ENCODE peak calls at places on chromosome 10, in ten cellular contexts. One of them, this sample, is unnamed. For H3K36me3, the result is how much of the 10 kb centered on the place peaks cover.

GRCh38 chr10:47112612-47113011 is 187.4 kb upstream of the GDF10 start:
- DNase-seq in Peyer's patch: no peak
- DNase-seq in colonic mucosa: peak
- DNase-seq in psoas muscle: no peak
- DNase-seq in sigmoid colon: no peak
- DNase-seq in spleen: no peak
- DNase-seq in endothelial cell of umbilical vein: no peak
- DNase-seq in Panc1: no peak
- DNase-seq in heart left ventricle: no peak
- DNase-seq in neural progenitor cell: no peak
- DNase-seq in this sample: no peak

GRCh38 chr10:101781984-101782810 is 1.0 kb downstream of the NPM3 start:
- DNase-seq in heart left ventricle: no peak
- DNase-seq in endothelial cell of umbilical vein: no peak
- DNase-seq in Panc1: no peak
- DNase-seq in neural progenitor cell: no peak
- DNase-seq in colonic mucosa: no peak
- DNase-seq in sigmoid colon: peak
- DNase-seq in spleen: peak
- DNase-seq in psoas muscle: no peak
- DNase-seq in Peyer's patch: no peak
- DNase-seq in this sample: no peak

GRCh38 chr10:93579089-93579488 is 12.6 kb downstream of the FFAR4 start:
- DNase-seq in heart left ventricle: no peak
- DNase-seq in sigmoid colon: no peak
- DNase-seq in endothelial cell of umbilical vein: no peak
- DNase-seq in colonic mucosa: peak
- DNase-seq in spleen: no peak
- DNase-seq in Peyer's patch: no peak
- DNase-seq in psoas muscle: no peak
- DNase-seq in neural progenitor cell: no peak
- DNase-seq in Panc1: peak
- DNase-seq in this sample: no peak

GRCh38 chr10:44805461-44806210 is 105.5 kb upstream of the TMEM72 start:
- DNase-seq in Peyer's patch: no peak
- DNase-seq in Panc1: no peak
- DNase-seq in endothelial cell of umbilical vein: no peak
- DNase-seq in spleen: no peak
- DNase-seq in sigmoid colon: no peak
- DNase-seq in colonic mucosa: no peak
- DNase-seq in heart left ventricle: peak
- DNase-seq in neural progenitor cell: no peak
- DNase-seq in psoas muscle: no peak
- DNase-seq in this sample: no peak

GRCh38 chr10:103257812-103258211 is 12.1 kb downstream of the RPEL1 start:
- DNase-seq in colonic mucosa: no peak
- DNase-seq in sigmoid colon: no peak
- DNase-seq in Panc1: no peak
- DNase-seq in psoas muscle: no peak
- DNase-seq in endothelial cell of umbilical vein: no peak
- DNase-seq in heart left ventricle: no peak
- DNase-seq in Peyer's patch: no peak
- DNase-seq in spleen: no peak
- DNase-seq in neural progenitor cell: no peak
- DNase-seq in this sample: no peak

GRCh38 chr10:4541292-4541691 is 284.7 kb upstream of the AKR1E2 start:
- DNase-seq in Panc1: peak
- DNase-seq in neural progenitor cell: no peak
- DNase-seq in endothelial cell of umbilical vein: peak
- DNase-seq in psoas muscle: no peak
- DNase-seq in colonic mucosa: peak
- DNase-seq in spleen: no peak
- DNase-seq in sigmoid colon: no peak
- DNase-seq in heart left ventricle: no peak
- DNase-seq in Peyer's patch: no peak
- DNase-seq in this sample: peak

GRCh38 chr10:129417164-129417563 is 49.9 kb upstream of the MGMT start:
- DNase-seq in spleen: no peak
- DNase-seq in colonic mucosa: peak
- DNase-seq in psoas muscle: no peak
- DNase-seq in Peyer's patch: no peak
- DNase-seq in neural progenitor cell: no peak
- DNase-seq in endothelial cell of umbilical vein: peak
- DNase-seq in Panc1: no peak
- DNase-seq in sigmoid colon: no peak
- DNase-seq in heart left ventricle: no peak
- DNase-seq in this sample: peak

GRCh38 chr10:76902949-76903348 is 734.7 kb downstream of the KCNMA1 start:
- DNase-seq in Peyer's patch: no peak
- DNase-seq in heart left ventricle: peak
- DNase-seq in spleen: no peak
- DNase-seq in colonic mucosa: peak
- DNase-seq in Panc1: no peak
- DNase-seq in neural progenitor cell: peak
- DNase-seq in psoas muscle: peak
- DNase-seq in endothelial cell of umbilical vein: no peak
- DNase-seq in sigmoid colon: no peak
- DNase-seq in this sample: peak

GRCh38 chr10:77461636-77462296 is 175.8 kb downstream of the KCNMA1 start:
- DNase-seq in Peyer's patch: no peak
- DNase-seq in psoas muscle: no peak
- DNase-seq in colonic mucosa: no peak
- DNase-seq in neural progenitor cell: no peak
- DNase-seq in spleen: no peak
- DNase-seq in heart left ventricle: no peak
- DNase-seq in sigmoid colon: no peak
- DNase-seq in Panc1: no peak
- DNase-seq in endothelial cell of umbilical vein: no peak
- DNase-seq in this sample: no peak

GRCh38 chr10:42924484-42924883 is 141.9 kb downstream of the BMS1 start:
- DNase-seq in Panc1: no peak
- DNase-seq in Peyer's patch: no peak
- DNase-seq in endothelial cell of umbilical vein: no peak
- DNase-seq in spleen: peak
- DNase-seq in neural progenitor cell: peak
- DNase-seq in psoas muscle: no peak
- DNase-seq in heart left ventricle: no peak
- DNase-seq in sigmoid colon: no peak
- DNase-seq in colonic mucosa: no peak
- DNase-seq in this sample: no peak

DNA sequence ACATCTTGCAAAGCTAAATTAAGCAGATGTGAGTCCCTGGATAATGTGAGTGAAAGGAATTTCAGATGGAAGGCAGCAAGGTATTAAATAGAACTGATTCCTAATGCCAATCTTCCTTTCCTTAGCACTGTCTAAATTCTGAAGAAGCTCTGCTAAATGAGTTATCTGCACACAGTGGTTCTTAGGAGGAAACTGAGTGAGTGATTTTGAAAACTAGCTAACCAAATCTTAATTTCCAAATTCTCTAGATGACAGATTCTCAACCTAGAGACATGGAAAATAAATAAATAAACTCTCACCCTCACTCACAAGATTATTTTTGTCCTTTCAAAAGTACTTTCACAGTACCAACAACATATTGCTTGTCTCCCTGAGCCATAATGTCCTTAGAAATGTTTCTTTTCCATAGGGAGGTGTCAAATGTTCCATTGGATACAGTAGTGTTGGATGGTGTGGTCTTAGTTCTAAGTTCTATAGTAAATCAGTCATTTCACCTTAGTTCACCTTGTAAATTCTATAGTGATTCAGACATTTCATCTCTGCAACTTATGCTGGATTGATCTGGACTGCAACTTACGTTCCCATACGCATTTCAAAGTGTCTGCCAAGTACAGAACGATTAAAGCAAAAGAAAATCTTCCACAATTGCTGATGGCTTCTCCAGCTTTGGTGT is 145.3 kb upstream of the FAM171A1 start:
- DNase-seq in spleen: no peak
- DNase-seq in psoas muscle: no peak
- DNase-seq in neural progenitor cell: no peak
- DNase-seq in sigmoid colon: no peak
- DNase-seq in heart left ventricle: no peak
- DNase-seq in endothelial cell of umbilical vein: no peak
- DNase-seq in colonic mucosa: no peak
- DNase-seq in Panc1: no peak
- DNase-seq in Peyer's patch: no peak
- DNase-seq in this sample: no peak
- H3K36me3 ChIP-seq in spleen: under half
- H3K36me3 ChIP-seq in psoas muscle: under half
- H3K36me3 ChIP-seq in neural progenitor cell: under half
- H3K36me3 ChIP-seq in sigmoid colon: under half
- H3K36me3 ChIP-seq in heart left ventricle: under half
- H3K36me3 ChIP-seq in endothelial cell of umbilical vein: under half
- H3K36me3 ChIP-seq in colonic mucosa: under half
- H3K36me3 ChIP-seq in Panc1: under half
- H3K36me3 ChIP-seq in Peyer's patch: under half
- H3K36me3 ChIP-seq in this sample: under half

GRCh38 chr10:133282846-133283390 is 6.2 kb upstream of the ADAM8 start:
- DNase-seq in colonic mucosa: no peak
- DNase-seq in heart left ventricle: no peak
- DNase-seq in sigmoid colon: no peak
- DNase-seq in psoas muscle: no peak
- DNase-seq in endothelial cell of umbilical vein: no peak
- DNase-seq in Panc1: no peak
- DNase-seq in spleen: no peak
- DNase-seq in neural progenitor cell: no peak
- DNase-seq in Peyer's patch: no peak
- DNase-seq in this sample: no peak

GRCh38 chr10:133283931-133284330 is 7.3 kb upstream of the ADAM8 start:
- DNase-seq in Peyer's patch: no peak
- DNase-seq in Panc1: no peak
- DNase-seq in psoas muscle: no peak
- DNase-seq in heart left ventricle: no peak
- DNase-seq in sigmoid colon: no peak
- DNase-seq in neural progenitor cell: no peak
- DNase-seq in endothelial cell of umbilical vein: no peak
- DNase-seq in spleen: no peak
- DNase-seq in colonic mucosa: no peak
- DNase-seq in this sample: no peak

GRCh38 chr10:133286366-133286765 is 9.7 kb upstream of the ADAM8 start:
- DNase-seq in spleen: no peak
- DNase-seq in heart left ventricle: no peak
- DNase-seq in Panc1: no peak
- DNase-seq in neural progenitor cell: no peak
- DNase-seq in endothelial cell of umbilical vein: no peak
- DNase-seq in colonic mucosa: no peak
- DNase-seq in psoas muscle: no peak
- DNase-seq in Peyer's patch: no peak
- DNase-seq in sigmoid colon: no peak
- DNase-seq in this sample: no peak

GRCh38 chr10:133287832-133288500 is 11.3 kb upstream of the ADAM8 start:
- DNase-seq in heart left ventricle: no peak
- DNase-seq in neural progenitor cell: no peak
- DNase-seq in endothelial cell of umbilical vein: no peak
- DNase-seq in sigmoid colon: no peak
- DNase-seq in Peyer's patch: no peak
- DNase-seq in spleen: peak
- DNase-seq in Panc1: no peak
- DNase-seq in psoas muscle: no peak
- DNase-seq in colonic mucosa: no peak
- DNase-seq in this sample: no peak

DNA sequence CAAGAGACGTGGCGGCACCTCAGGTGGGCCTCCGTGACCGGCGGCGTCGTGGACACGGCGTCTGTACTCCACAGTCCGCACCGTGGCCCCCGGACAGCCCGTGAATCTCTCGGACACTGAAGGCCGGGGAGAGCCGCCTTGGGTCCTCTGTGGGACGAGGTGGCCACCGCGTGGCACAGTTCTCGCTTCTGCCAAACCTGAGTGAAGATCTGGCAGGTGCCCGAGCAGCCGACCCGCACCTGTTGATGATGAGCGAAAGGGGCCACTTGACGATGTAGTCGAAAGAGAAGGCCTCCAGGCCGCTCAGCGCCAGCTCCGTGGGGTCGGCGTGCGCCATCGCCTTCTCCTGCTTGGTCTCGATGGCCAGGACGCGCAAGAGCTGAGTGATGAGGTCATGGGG is 8.5 kb upstream of the ADAM8 start:
- DNase-seq in heart left ventricle: no peak
- DNase-seq in sigmoid colon: no peak
- DNase-seq in neural progenitor cell: no peak
- DNase-seq in Panc1: no peak
- DNase-seq in Peyer's patch: no peak
- DNase-seq in psoas muscle: no peak
- DNase-seq in endothelial cell of umbilical vein: no peak
- DNase-seq in spleen: no peak
- DNase-seq in colonic mucosa: no peak
- DNase-seq in this sample: no peak
- H3K36me3 ChIP-seq in heart left ventricle: half or more
- H3K36me3 ChIP-seq in sigmoid colon: half or more
- H3K36me3 ChIP-seq in neural progenitor cell: under half
- H3K36me3 ChIP-seq in Panc1: under half
- H3K36me3 ChIP-seq in Peyer's patch: half or more
- H3K36me3 ChIP-seq in psoas muscle: half or more
- H3K36me3 ChIP-seq in endothelial cell of umbilical vein: half or more
- H3K36me3 ChIP-seq in spleen: half or more
- H3K36me3 ChIP-seq in colonic mucosa: under half
- H3K36me3 ChIP-seq in this sample: under half

GRCh38 chr10:3105905-3106304 is 38.6 kb downstream of the PFKP start:
- DNase-seq in sigmoid colon: no peak
- DNase-seq in endothelial cell of umbilical vein: no peak
- DNase-seq in Peyer's patch: no peak
- DNase-seq in spleen: no peak
- DNase-seq in Panc1: no peak
- DNase-seq in neural progenitor cell: no peak
- DNase-seq in colonic mucosa: no peak
- DNase-seq in heart left ventricle: no peak
- DNase-seq in psoas muscle: peak
- DNase-seq in this sample: no peak
- H3K36me3 ChIP-seq in sigmoid colon: under half
- H3K36me3 ChIP-seq in endothelial cell of umbilical vein: under half
- H3K36me3 ChIP-seq in Peyer's patch: half or more
- H3K36me3 ChIP-seq in spleen: half or more
- H3K36me3 ChIP-seq in Panc1: under half
- H3K36me3 ChIP-seq in neural progenitor cell: under half
- H3K36me3 ChIP-seq in colonic mucosa: under half
- H3K36me3 ChIP-seq in heart left ventricle: half or more
- H3K36me3 ChIP-seq in psoas muscle: under half
- H3K36me3 ChIP-seq in this sample: half or more

DNA sequence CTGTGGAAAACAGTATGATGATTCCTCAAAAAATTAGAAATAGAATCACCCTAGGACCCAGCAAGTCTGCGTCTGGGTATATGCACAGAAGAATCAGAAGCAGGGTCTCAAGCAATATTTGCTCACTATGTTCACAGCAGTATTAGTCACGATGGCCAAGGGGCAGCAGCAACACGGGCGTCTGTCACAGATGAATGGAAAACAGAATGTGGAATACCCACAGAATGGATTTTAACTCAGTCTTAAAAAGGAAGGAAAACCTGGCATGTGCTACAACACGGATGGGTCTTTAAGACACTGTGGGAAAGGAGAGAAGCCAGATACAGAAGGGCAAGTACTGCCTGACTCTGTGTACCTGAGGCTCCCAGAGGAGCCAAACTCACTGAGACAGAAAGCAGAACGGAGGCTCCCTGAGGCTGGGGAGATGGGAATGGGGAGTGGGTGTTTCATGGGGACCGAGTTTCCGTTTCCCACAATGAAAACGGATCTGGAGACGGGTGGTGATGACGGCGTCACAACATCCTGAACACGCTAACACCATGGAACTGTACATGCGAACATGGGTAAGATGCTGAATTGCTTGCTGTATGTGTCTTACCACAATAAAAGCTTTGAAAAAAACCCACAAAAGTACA is 36.7 kb upstream of the INPP5A start:
- DNase-seq in sigmoid colon: no peak
- DNase-seq in colonic mucosa: no peak
- DNase-seq in heart left ventricle: no peak
- DNase-seq in psoas muscle: no peak
- DNase-seq in endothelial cell of umbilical vein: no peak
- DNase-seq in neural progenitor cell: no peak
- DNase-seq in Peyer's patch: peak
- DNase-seq in spleen: peak
- DNase-seq in Panc1: no peak
- DNase-seq in this sample: no peak
- H3K36me3 ChIP-seq in sigmoid colon: under half
- H3K36me3 ChIP-seq in colonic mucosa: under half
- H3K36me3 ChIP-seq in heart left ventricle: under half
- H3K36me3 ChIP-seq in psoas muscle: under half
- H3K36me3 ChIP-seq in endothelial cell of umbilical vein: under half
- H3K36me3 ChIP-seq in neural progenitor cell: under half
- H3K36me3 ChIP-seq in Peyer's patch: under half
- H3K36me3 ChIP-seq in spleen: under half
- H3K36me3 ChIP-seq in Panc1: under half
- H3K36me3 ChIP-seq in this sample: under half